ENCODE peak calls at places on chromosome 6, in ten cellular contexts. D is Caco-2, K is A549, C is cardiac muscle cell, J is AG10803, E is foreskin fibroblast, O is choroid plexus epithelial cell, G is fibroblast of lung, S is foreskin keratinocyte, R is transverse colon. Y is an unnamed sample.

GRCh38 chr6:161411265-161411944 is 137.5 kb upstream of the AGPAT4 start:
- DNase-seq in D (no peak), K (peak), C (peak), J (no peak), E (no peak), O (peak), G (no peak), S (no peak), R (no peak), Y (no peak)

GRCh38 chr6:2117447-2117846 is 128.0 kb downstream of the GMDS start:
- DNase-seq in D (no peak), K (no peak), C (no peak), J (no peak), E (no peak), O (no peak), G (no peak), S (no peak), R (no peak), Y (no peak)

GRCh38 chr6:160337991-160338390 is 10.2 kb upstream of the SLC22A3 start:
- DNase-seq in D (no peak), K (no peak), C (no peak), J (no peak), E (no peak), O (peak), G (no peak), S (no peak), R (no peak), Y (no peak)

GRCh38 chr6:18219611-18220010 is 44.7 kb downstream of the DEK start:
- DNase-seq in D (no peak), K (no peak), C (peak), J (no peak), E (no peak), O (no peak), G (no peak), S (no peak), R (no peak), Y (no peak)

GRCh38 chr6:7770601-7771000 is 44.7 kb downstream of the BMP6 start:
- DNase-seq in D (no peak), K (no peak), C (no peak), J (no peak), E (no peak), O (no peak), G (no peak), S (no peak), R (no peak), Y (no peak)

GRCh38 chr6:2890981-2891767 is 11.9 kb downstream of the SERPINB9 start:
- DNase-seq in D (peak), K (no peak), C (no peak), J (no peak), E (no peak), O (no peak), G (no peak), S (no peak), R (peak), Y (no peak)

GRCh38 chr6:73738367-73739028 is 42.5 kb downstream of the CD109 start:
- DNase-seq in D (no peak), K (no peak), C (no peak), J (peak), E (no peak), O (no peak), G (no peak), S (no peak), R (no peak), Y (no peak)

GRCh38 chr6:729646-730320 is 36.8 kb upstream of the EXOC2 start:
- DNase-seq in D (no peak), K (no peak), C (no peak), J (no peak), E (no peak), O (no peak), G (no peak), S (no peak), R (no peak), Y (no peak)

GRCh38 chr6:30889921-30890645 is 5.8 kb downstream of the DDR1 start:
- DNase-seq in D (no peak), K (no peak), C (no peak), J (no peak), E (no peak), O (no peak), G (no peak), S (peak), R (no peak), Y (no peak)

GRCh38 chr6:18019539-18020534 is 32.4 kb upstream of the KIF13A start:
- DNase-seq in D (no peak), K (no peak), C (peak), J (no peak), E (no peak), O (no peak), G (no peak), S (no peak), R (no peak), Y (no peak)

GRCh38 chr6:25946631-25947030 is 16.0 kb upstream of the TRIM38 start:
- DNase-seq in D (no peak), K (no peak), C (no peak), J (no peak), E (no peak), O (no peak), G (no peak), S (no peak), R (no peak), Y (no peak)

GRCh38 chr6:143744593-143745151 is 66.9 kb downstream of the PHACTR2 start:
- DNase-seq in D (no peak), K (peak), C (no peak), J (no peak), E (no peak), O (no peak), G (peak), S (no peak), R (peak), Y (no peak)

GRCh38 chr6:144152334-144152900 is 2.1 kb downstream of the STX11 start:
- DNase-seq in D (no peak), K (no peak), C (no peak), J (no peak), E (no peak), O (no peak), G (no peak), S (no peak), R (no peak), Y (no peak)

GRCh38 chr6:46378161-46378881 is 112.9 kb downstream of the RCAN2 start:
- DNase-seq in D (no peak), K (no peak), C (no peak), J (no peak), E (no peak), O (no peak), G (no peak), S (no peak), R (no peak), Y (no peak)

GRCh38 chr6:29552512-29553051 is 7.0 kb downstream of the UBD start:
- DNase-seq in D (no peak), K (peak), C (peak), J (peak), E (peak), O (peak), G (peak), S (peak), R (no peak), Y (peak)

GRCh38 chr6:91185072-91185471 is 598.2 kb upstream of the MAP3K7 start:
- DNase-seq in D (no peak), K (no peak), C (no peak), J (no peak), E (no peak), O (peak), G (no peak), S (no peak), R (no peak), Y (no peak)

GRCh38 chr6:53294095-53294494 is 54.7 kb downstream of the ELOVL5 start:
- DNase-seq in D (peak), K (no peak), C (peak), J (peak), E (no peak), O (peak), G (peak), S (no peak), R (no peak), Y (no peak)

GRCh38 chr6:92777146-92777740 is 642.1 kb downstream of the EPHA7 start:
- DNase-seq in D (peak), K (peak), C (peak), J (peak), E (no peak), O (peak), G (peak), S (no peak), R (no peak), Y (peak)

GRCh38 chr6:38012573-38012972 is 193.0 kb downstream of the ZFAND3 start:
- DNase-seq in D (peak), K (peak), C (peak), J (peak), E (peak), O (peak), G (peak), S (no peak), R (no peak), Y (peak)

GRCh38 chr6:82185948-82186347 is 61.6 kb downstream of the IBTK start:
- DNase-seq in D (no peak), K (no peak), C (peak), J (peak), E (no peak), O (peak), G (peak), S (no peak), R (no peak), Y (no peak)

GRCh38 chr6:138485586-138486248 is 13.6 kb downstream of the NHSL1 start:
- DNase-seq in D (no peak), K (no peak), C (peak), J (peak), E (no peak), O (no peak), G (no peak), S (no peak), R (no peak), Y (no peak)

GRCh38 chr6:19836799-19837510 is at the start of gene ID4:
- DNase-seq in D (no peak), K (peak), C (peak), J (peak), E (peak), O (peak), G (peak), S (no peak), R (peak), Y (no peak)

GRCh38 chr6:41974281-41974825 is 32.7 kb upstream of the CCND3 start:
- DNase-seq in D (no peak), K (no peak), C (no peak), J (no peak), E (no peak), O (no peak), G (no peak), S (no peak), R (no peak), Y (no peak)

GRCh38 chr6:17884501-17885039 is 102.9 kb downstream of the KIF13A start:
- DNase-seq in D (no peak), K (no peak), C (no peak), J (peak), E (no peak), O (no peak), G (no peak), S (no peak), R (no peak), Y (peak)

GRCh38 chr6:88804701-88805100 is 158.7 kb downstream of the RNGTT start:
- DNase-seq in D (no peak), K (no peak), C (no peak), J (peak), E (peak), O (peak), G (no peak), S (peak), R (no peak), Y (no peak)

GRCh38 chr6:163944897-163945296 is 530.4 kb downstream of the QKI start:
- DNase-seq in D (no peak), K (no peak), C (no peak), J (no peak), E (no peak), O (no peak), G (no peak), S (no peak), R (no peak), Y (no peak)

GRCh38 chr6:163940705-163941470 is 526.4 kb downstream of the QKI start:
- DNase-seq in D (no peak), K (no peak), C (peak), J (no peak), E (no peak), O (no peak), G (peak), S (no peak), R (no peak), Y (no peak)

GRCh38 chr6:163943647-163944395 is 529.3 kb downstream of the QKI start:
- DNase-seq in D (no peak), K (no peak), C (peak), J (peak), E (no peak), O (peak), G (peak), S (no peak), R (no peak), Y (no peak)

GRCh38 chr6:163941471-163941980 is 527.0 kb downstream of the QKI start:
- DNase-seq in D (no peak), K (no peak), C (no peak), J (no peak), E (no peak), O (no peak), G (no peak), S (no peak), R (no peak), Y (no peak)

DNA sequence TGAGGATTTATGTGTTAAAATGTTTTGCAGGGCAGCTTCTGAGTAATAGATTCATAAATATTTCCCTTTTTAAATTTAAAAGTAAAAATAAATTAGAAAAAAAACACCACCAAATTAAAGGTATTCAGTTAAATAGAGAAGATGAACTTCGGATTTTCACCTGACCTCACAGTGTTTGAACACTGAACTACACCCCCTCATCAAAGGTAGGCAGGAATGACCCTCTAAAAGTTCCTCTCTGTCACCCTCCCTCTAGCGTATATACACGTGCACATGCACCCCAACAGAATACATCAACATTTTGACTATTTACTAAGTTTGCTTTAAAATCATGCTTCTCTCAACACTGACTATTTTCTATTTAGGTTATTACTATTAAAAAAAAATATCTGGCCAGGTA is 528.3 kb downstream of the QKI start:
- DNase-seq in D (no peak), K (no peak), C (no peak), J (no peak), E (no peak), O (no peak), G (no peak), S (no peak), R (no peak), Y (no peak)
- TF ChIP-seq CTCF in D (no peak), K (no peak), C (no peak), J (no peak), E (no peak), O (no peak), G (no peak), S (no peak), R (no peak), Y (no peak)

DNA sequence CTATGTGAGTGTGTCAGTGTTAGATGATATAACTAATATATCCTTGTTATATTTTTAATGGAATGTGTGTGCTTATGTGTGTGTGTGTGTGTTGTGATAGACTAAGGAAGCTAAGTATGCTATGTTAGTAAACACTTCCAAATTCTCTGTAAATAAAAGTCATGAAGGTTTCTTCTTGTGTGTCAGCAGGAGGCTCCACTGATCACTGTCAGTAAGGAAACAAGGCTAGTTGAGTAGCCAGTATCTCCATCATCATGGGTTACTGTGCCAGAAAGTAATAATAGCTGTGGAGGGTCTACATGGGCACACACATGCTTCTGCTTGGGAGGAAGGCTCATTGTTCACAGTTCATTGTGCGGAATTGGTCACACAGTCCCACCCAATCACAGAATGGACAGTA is 302.8 kb upstream of the RNF217 start:
- DNase-seq in D (no peak), K (peak), C (no peak), J (no peak), E (no peak), O (no peak), G (no peak), S (no peak), R (no peak), Y (no peak)
- TF ChIP-seq CTCF in D (no peak), K (no peak), C (no peak), J (no peak), E (no peak), O (no peak), G (peak), S (peak), R (no peak), Y (no peak)

GRCh38 chr6:43953256-43953655 is 174.0 kb downstream of the MRPL14 start:
- DNase-seq in D (no peak), K (no peak), C (no peak), J (no peak), E (no peak), O (no peak), G (no peak), S (no peak), R (no peak), Y (no peak)

GRCh38 chr6:43954311-43955131 is 172.7 kb downstream of the MRPL14 start:
- DNase-seq in D (no peak), K (no peak), C (no peak), J (no peak), E (no peak), O (no peak), G (no peak), S (no peak), R (no peak), Y (no peak)

GRCh38 chr6:43952746-43953145 is 174.5 kb downstream of the MRPL14 start:
- DNase-seq in D (no peak), K (peak), C (no peak), J (no peak), E (no peak), O (peak), G (no peak), S (no peak), R (no peak), Y (no peak)

GRCh38 chr6:43951756-43952675 is 175.2 kb downstream of the MRPL14 start:
- DNase-seq in D (no peak), K (no peak), C (no peak), J (no peak), E (no peak), O (no peak), G (no peak), S (no peak), R (no peak), Y (no peak)

GRCh38 chr6:43953794-43954310 is 173.4 kb downstream of the MRPL14 start:
- DNase-seq in D (peak), K (no peak), C (peak), J (peak), E (no peak), O (peak), G (peak), S (no peak), R (no peak), Y (no peak)
- TF ChIP-seq CTCF in D (peak), K (no peak), C (peak), J (peak), E (peak), O (peak), G (peak), S (peak), R (no peak), Y (no peak)

GRCh38 chr6:24520929-24521546 is 26.3 kb downstream of the ALDH5A1 start:
- DNase-seq in D (peak), K (peak), C (peak), J (peak), E (peak), O (peak), G (peak), S (no peak), R (peak), Y (peak)
- TF ChIP-seq CTCF in D (peak), K (peak), C (peak), J (peak), E (peak), O (peak), G (peak), S (peak), R (peak), Y (peak)

GRCh38 chr6:54697423-54697822 is 149.1 kb upstream of the FAM83B start:
- DNase-seq in D (peak), K (peak), C (peak), J (peak), E (no peak), O (peak), G (peak), S (no peak), R (no peak), Y (no peak)
- TF ChIP-seq CTCF in D (peak), K (peak), C (peak), J (peak), E (peak), O (peak), G (peak), S (peak), R (no peak), Y (peak)

GRCh38 chr6:131262060-131262459 is 126.8 kb downstream of the AKAP7 start:
- DNase-seq in D (peak), K (no peak), C (no peak), J (no peak), E (no peak), O (no peak), G (no peak), S (no peak), R (no peak), Y (no peak)
- TF ChIP-seq CTCF in D (no peak), K (no peak), C (no peak), J (no peak), E (no peak), O (peak), G (no peak), S (peak), R (no peak), Y (no peak)

GRCh38 chr6:111553580-111553979 is 52.1 kb downstream of the TRAF3IP2 start:
- DNase-seq in D (no peak), K (no peak), C (no peak), J (no peak), E (no peak), O (no peak), G (no peak), S (no peak), R (no peak), Y (no peak)
- TF ChIP-seq CTCF in D (no peak), K (no peak), C (no peak), J (no peak), E (no peak), O (no peak), G (no peak), S (no peak), R (no peak), Y (no peak)

GRCh38 chr6:142462260-142462659 is 160.5 kb downstream of the ADGRG6 start:
- DNase-seq in D (peak), K (peak), C (no peak), J (no peak), E (no peak), O (no peak), G (no peak), S (no peak), R (no peak), Y (no peak)
- TF ChIP-seq CTCF in D (no peak), K (no peak), C (peak), J (no peak), E (no peak), O (peak), G (no peak), S (peak), R (no peak), Y (no peak)

GRCh38 chr6:116575227-116575626 is 3.9 kb downstream of the RWDD1 start:
- DNase-seq in D (no peak), K (no peak), C (no peak), J (no peak), E (no peak), O (no peak), G (no peak), S (no peak), R (no peak), Y (no peak)

GRCh38 chr6:116577486-116577885 is 6.2 kb downstream of the RWDD1 start:
- DNase-seq in D (no peak), K (no peak), C (no peak), J (no peak), E (no peak), O (no peak), G (no peak), S (no peak), R (no peak), Y (no peak)

GRCh38 chr6:116579143-116579542 is 7.8 kb downstream of the RWDD1 start:
- DNase-seq in D (no peak), K (no peak), C (peak), J (no peak), E (no peak), O (no peak), G (no peak), S (no peak), R (no peak), Y (no peak)

GRCh38 chr6:116580198-116580597 is 8.9 kb downstream of the RWDD1 start:
- DNase-seq in D (no peak), K (no peak), C (peak), J (peak), E (no peak), O (peak), G (no peak), S (no peak), R (no peak), Y (no peak)
- TF ChIP-seq CTCF in D (no peak), K (no peak), C (no peak), J (no peak), E (no peak), O (no peak), G (no peak), S (no peak), R (no peak), Y (no peak)

Y was measured in GM10248.